ENCODE peak calls at places on chromosomes 7 and 10, in eight cellular contexts. P, I, J, F, K, S, R and L are unnamed samples.

GRCh38 chr10:114726820-114727271 is 68.8 kb upstream of the ABLIM1 start:
- DNase-seq in P (no peak), I (no peak), J (no peak), F (no peak), K (no peak), S (peak), R (no peak), L (no peak)

GRCh38 chr7:130309986-130310385 is 17.0 kb downstream of the CPA4 start:
- DNase-seq in P (no peak), I (no peak), J (peak), F (no peak), K (no peak), S (no peak), R (no peak), L (no peak)

GRCh38 chr10:67650558-67650957 is 45.4 kb downstream of the CTNNA3 start:
- DNase-seq in P (no peak), I (no peak), J (no peak), F (no peak), K (no peak), S (no peak), R (no peak), L (no peak)

GRCh38 chr7:158959954-158960353 is 103.6 kb downstream of the DYNC2I1 start:
- DNase-seq in P (no peak), I (no peak), J (no peak), F (no peak), K (no peak), S (no peak), R (no peak), L (no peak)

GRCh38 chr10:79447911-79448731 is 2.7 kb upstream of the ZCCHC24 start:
- DNase-seq in P (no peak), I (peak), J (no peak), F (no peak), K (no peak), S (no peak), R (no peak), L (no peak)

GRCh38 chr10:8840356-8840755 is 785.9 kb downstream of the GATA3 start:
- DNase-seq in P (no peak), I (no peak), J (no peak), F (no peak), K (no peak), S (no peak), R (no peak), L (no peak)

GRCh38 chr7:151485006-151485732 is 34.5 kb downstream of the RHEB start:
- DNase-seq in P (no peak), I (no peak), J (no peak), F (no peak), K (peak), S (peak), R (no peak), L (peak)

GRCh38 chr10:35040761-35041501 is 49.2 kb downstream of the CUL2 start:
- DNase-seq in P (no peak), I (no peak), J (no peak), F (no peak), K (peak), S (peak), R (no peak), L (peak)

DNA sequence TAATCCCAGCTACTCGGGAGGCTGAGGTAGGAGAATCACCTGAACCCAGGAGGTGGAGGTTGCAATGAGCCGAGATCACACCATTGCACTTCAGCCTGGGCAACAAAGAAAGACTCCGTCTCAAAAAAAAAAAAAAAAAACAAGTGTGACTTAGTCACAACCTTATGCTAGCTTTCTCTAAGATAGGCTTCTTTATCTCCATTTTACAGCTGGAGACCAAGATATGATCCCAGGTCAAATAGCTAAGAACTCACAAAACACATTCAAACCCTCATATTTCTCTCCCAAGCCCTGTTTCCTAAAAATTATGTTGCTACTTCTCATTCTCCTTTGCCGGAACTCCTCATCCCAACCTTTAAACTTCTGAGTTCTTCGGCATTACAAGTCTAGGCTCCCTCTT is 13.0 kb upstream of the DHTKD1 start:
- DNase-seq in P (no peak), I (no peak), J (no peak), F (no peak), K (no peak), S (no peak), R (no peak), L (no peak)
- TF ChIP-seq CTCF in P (no peak), I (no peak), J (no peak), F (no peak), K (no peak), S (no peak), R (no peak), L (no peak)

DNA sequence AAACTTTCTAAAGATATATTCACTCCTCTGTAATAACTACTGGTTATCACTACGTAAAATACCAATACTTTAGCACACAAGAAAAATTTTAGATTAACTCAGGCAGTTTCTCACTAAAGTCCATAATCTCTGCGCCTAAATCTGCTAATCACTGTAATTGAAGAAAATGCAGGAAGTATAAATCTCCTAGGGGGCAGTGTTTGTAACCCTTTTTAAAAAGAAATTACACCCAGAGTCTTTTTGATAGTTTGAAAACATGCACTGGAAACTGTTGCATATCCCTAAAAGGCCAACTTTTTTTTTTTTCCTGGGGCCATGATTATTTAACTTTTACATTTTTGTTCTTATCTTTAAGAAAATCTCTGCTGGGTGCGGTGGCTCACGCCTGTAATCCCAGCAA is 209.6 kb downstream of the KIAA1217 start:
- DNase-seq in P (no peak), I (no peak), J (no peak), F (no peak), K (no peak), S (no peak), R (no peak), L (no peak)
- TF ChIP-seq CTCF in P (no peak), I (no peak), J (no peak), F (no peak), K (no peak), S (no peak), R (no peak), L (peak)

DNA sequence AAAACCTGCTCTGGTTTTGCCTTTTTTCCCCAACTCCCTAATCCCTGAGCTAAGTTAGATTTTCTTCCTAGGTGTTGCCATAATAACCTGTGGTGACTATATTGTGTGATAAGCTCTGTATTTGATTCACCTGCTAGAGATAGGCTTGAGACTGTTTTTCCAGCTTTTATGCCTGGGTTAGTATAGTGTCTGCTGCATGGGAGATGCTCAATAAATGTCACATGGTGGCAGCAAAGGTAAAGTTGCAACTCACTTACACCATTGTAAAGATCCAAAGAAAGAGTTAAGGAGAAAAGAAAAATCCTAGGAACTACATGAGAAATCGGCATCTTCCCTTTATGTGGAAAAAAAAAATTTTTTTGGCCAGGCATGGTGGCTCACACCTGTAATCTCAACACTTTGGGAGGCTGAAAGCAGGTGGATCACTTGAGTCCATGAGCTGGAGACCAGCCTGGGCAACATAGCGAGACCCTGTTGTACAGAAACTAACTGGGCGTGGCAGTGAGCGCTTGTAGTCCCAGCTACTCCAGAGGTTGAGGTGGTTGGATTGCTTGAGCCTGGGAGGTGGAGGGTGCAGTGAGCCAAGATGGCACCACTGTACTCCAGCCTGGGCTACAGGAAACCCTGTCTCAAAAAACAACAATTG is 3.7 kb downstream of the CCNJ start:
- DNase-seq in P (no peak), I (no peak), J (peak), F (no peak), K (no peak), S (peak), R (no peak), L (no peak)
- TF ChIP-seq CTCF in P (no peak), I (no peak), J (peak), F (no peak), K (no peak), S (no peak), R (no peak), L (no peak)

DNA sequence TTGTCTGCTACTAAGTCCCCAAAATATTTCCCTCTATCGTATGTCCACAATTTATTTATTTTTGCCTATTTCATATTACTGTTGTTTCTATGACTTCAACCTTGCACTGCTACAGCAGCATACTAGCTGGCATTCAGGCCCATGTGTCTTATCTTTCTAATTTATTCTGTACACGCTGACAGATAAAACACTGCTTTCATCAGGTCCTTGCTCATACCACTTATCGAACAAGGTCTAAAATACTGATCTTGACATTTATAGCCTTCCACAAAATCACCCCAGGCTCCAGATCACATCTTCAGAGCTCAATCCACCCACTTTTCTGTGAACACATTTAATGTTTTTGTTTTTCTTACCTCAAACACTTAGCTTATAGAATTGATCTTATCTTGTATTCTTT is 374.6 kb downstream of the THSD7A start:
- DNase-seq in P (no peak), I (no peak), J (no peak), F (no peak), K (no peak), S (no peak), R (no peak), L (no peak)
- TF ChIP-seq CTCF in P (no peak), I (no peak), J (no peak), F (no peak), K (no peak), S (no peak), R (no peak), L (no peak)

DNA sequence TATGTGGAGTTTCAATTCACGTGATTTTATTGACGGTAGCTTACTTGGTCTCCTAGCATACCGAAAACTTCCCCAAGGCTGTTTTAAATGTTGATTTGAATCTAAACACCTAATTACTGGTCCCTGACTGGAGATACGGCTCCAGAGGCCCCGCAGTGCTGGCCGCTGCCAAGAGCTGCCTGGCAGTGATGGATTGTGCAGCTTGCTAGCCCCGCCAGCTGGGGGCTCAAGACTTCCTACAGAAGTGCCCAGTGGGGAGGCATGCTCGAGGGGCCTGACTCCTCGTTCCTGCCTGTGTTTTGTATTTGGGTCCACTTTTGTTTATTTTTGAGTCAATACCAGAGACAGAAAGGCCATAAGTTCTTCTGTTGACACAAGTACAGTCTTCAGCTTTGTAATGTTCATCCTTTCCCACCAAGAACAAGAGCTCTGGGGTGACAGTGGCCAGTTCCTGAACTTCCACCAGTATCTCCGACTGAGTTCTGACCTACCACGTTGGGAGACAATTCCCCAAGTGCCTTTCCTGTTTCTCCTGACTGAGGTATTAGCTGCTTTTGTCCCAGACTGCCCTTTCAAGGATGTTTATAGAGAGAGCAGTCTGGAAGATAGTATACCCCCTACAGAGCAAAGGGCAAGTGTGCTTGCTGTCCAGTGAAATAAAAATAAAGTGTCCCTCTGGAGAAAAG is 80.7 kb upstream of the CXCL12 start:
- DNase-seq in P (no peak), I (no peak), J (no peak), F (no peak), K (no peak), S (no peak), R (no peak), L (no peak)
- TF ChIP-seq CTCF in P (no peak), I (no peak), J (no peak), F (no peak), K (no peak), S (no peak), R (no peak), L (no peak)

GRCh38 chr10:12945709-12946359 is 55.7 kb downstream of the CCDC3 start:
- DNase-seq in P (no peak), I (no peak), J (peak), F (no peak), K (no peak), S (no peak), R (no peak), L (no peak)

GRCh38 chr10:12946372-12946771 is 55.1 kb downstream of the CCDC3 start:
- DNase-seq in P (no peak), I (no peak), J (no peak), F (no peak), K (no peak), S (no peak), R (no peak), L (no peak)

GRCh38 chr10:12950583-12951128 is 50.9 kb downstream of the CCDC3 start:
- DNase-seq in P (no peak), I (no peak), J (no peak), F (peak), K (no peak), S (no peak), R (no peak), L (no peak)

GRCh38 chr10:12947741-12948140 is 53.8 kb downstream of the CCDC3 start:
- DNase-seq in P (no peak), I (no peak), J (no peak), F (no peak), K (no peak), S (no peak), R (no peak), L (no peak)

DNA sequence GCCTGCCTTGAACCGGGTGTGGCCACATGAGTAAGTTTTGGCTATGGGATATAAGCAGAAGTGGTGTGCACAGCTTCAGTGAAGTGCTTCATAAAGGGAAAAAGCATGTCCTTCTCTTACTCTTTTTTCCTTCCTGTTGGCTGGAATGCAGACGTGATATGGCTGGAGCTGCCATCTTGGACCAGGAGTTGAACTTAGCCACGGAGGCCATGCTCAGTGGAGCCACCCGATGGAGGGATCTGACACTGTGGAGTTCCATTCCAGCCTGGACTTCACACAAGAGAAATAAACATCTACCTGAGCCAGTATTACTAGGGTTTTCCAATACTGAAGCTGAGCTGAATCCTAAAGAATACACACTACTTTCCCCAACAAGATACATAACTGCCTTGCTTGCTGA is 52.3 kb downstream of the CCDC3 start:
- DNase-seq in P (no peak), I (no peak), J (no peak), F (no peak), K (no peak), S (no peak), R (no peak), L (no peak)
- TF ChIP-seq CTCF in P (no peak), I (no peak), J (no peak), F (no peak), K (no peak), S (no peak), R (no peak), L (no peak)

GRCh38 chr10:120347644-120348043 is 109.4 kb upstream of the PLPP4 start:
- DNase-seq in P (no peak), I (no peak), J (no peak), F (no peak), K (no peak), S (no peak), R (no peak), L (no peak)
- TF ChIP-seq CTCF in P (no peak), I (no peak), J (no peak), F (no peak), K (no peak), S (no peak), R (no peak), L (no peak)